ENCODE peak calls at places on chromosomes 3 and 15, in five cellular contexts. One of them, this sample, is unnamed.

GRCh38 chr3:79027593-79027992 is 740.2 kb downstream of the ROBO1 start:
- DNase-seq in EL: no peak
- DNase-seq in stimulated activated CD4-positive, alpha-beta T cell treated with anti-CD3 and anti-CD28 coated beads, Interleukin-4, amount 100 ng/mL, for 24 hours: no peak
- DNase-seq in natural killer cell: no peak
- DNase-seq in NCI-H1436: peak
- DNase-seq in this sample: no peak

GRCh38 chr15:27418729-27419128 is 447.7 kb downstream of the GABRG3 start:
- DNase-seq in NCI-H1436: peak
- DNase-seq in natural killer cell: no peak
- DNase-seq in stimulated activated CD4-positive, alpha-beta T cell treated with anti-CD3 and anti-CD28 coated beads, Interleukin-4, amount 100 ng/mL, for 24 hours: no peak
- DNase-seq in EL: no peak
- DNase-seq in this sample: no peak

GRCh38 chr3:135970500-135971116 is 5.1 kb downstream of the PPP2R3A start:
- DNase-seq in stimulated activated CD4-positive, alpha-beta T cell treated with anti-CD3 and anti-CD28 coated beads, Interleukin-4, amount 100 ng/mL, for 24 hours: no peak
- DNase-seq in natural killer cell: no peak
- DNase-seq in NCI-H1436: no peak
- DNase-seq in EL: peak
- DNase-seq in this sample: no peak

GRCh38 chr15:64354683-64355558 is 1.1 kb downstream of the CSNK1G1 start:
- DNase-seq in natural killer cell: no peak
- DNase-seq in EL: no peak
- DNase-seq in stimulated activated CD4-positive, alpha-beta T cell treated with anti-CD3 and anti-CD28 coated beads, Interleukin-4, amount 100 ng/mL, for 24 hours: peak
- DNase-seq in NCI-H1436: no peak
- DNase-seq in this sample: no peak

GRCh38 chr15:74995779-74996765 is 709 bp downstream of the SCAMP5 start:
- DNase-seq in stimulated activated CD4-positive, alpha-beta T cell treated with anti-CD3 and anti-CD28 coated beads, Interleukin-4, amount 100 ng/mL, for 24 hours: no peak
- DNase-seq in natural killer cell: no peak
- DNase-seq in NCI-H1436: peak
- DNase-seq in EL: no peak
- DNase-seq in this sample: no peak

GRCh38 chr3:187223799-187224198 is 26.5 kb downstream of the RTP1 start:
- DNase-seq in NCI-H1436: no peak
- DNase-seq in natural killer cell: no peak
- DNase-seq in stimulated activated CD4-positive, alpha-beta T cell treated with anti-CD3 and anti-CD28 coated beads, Interleukin-4, amount 100 ng/mL, for 24 hours: no peak
- DNase-seq in EL: peak
- DNase-seq in this sample: no peak

GRCh38 chr15:41241251-41241964 is 10.3 kb downstream of the CHP1 start:
- DNase-seq in stimulated activated CD4-positive, alpha-beta T cell treated with anti-CD3 and anti-CD28 coated beads, Interleukin-4, amount 100 ng/mL, for 24 hours: no peak
- DNase-seq in EL: no peak
- DNase-seq in natural killer cell: no peak
- DNase-seq in NCI-H1436: peak
- DNase-seq in this sample: peak

GRCh38 chr15:40952901-40953712 is at the start of gene CHAC1:
- DNase-seq in stimulated activated CD4-positive, alpha-beta T cell treated with anti-CD3 and anti-CD28 coated beads, Interleukin-4, amount 100 ng/mL, for 24 hours: peak
- DNase-seq in NCI-H1436: peak
- DNase-seq in natural killer cell: peak
- DNase-seq in EL: peak
- DNase-seq in this sample: peak

GRCh38 chr15:69903476-69904295 is 194.0 kb downstream of the TLE3 start:
- DNase-seq in NCI-H1436: no peak
- DNase-seq in stimulated activated CD4-positive, alpha-beta T cell treated with anti-CD3 and anti-CD28 coated beads, Interleukin-4, amount 100 ng/mL, for 24 hours: no peak
- DNase-seq in natural killer cell: no peak
- DNase-seq in EL: peak
- DNase-seq in this sample: peak

GRCh38 chr3:107404727-107405519 is 27.7 kb downstream of the CCDC54 start:
- DNase-seq in EL: peak
- DNase-seq in natural killer cell: no peak
- DNase-seq in stimulated activated CD4-positive, alpha-beta T cell treated with anti-CD3 and anti-CD28 coated beads, Interleukin-4, amount 100 ng/mL, for 24 hours: no peak
- DNase-seq in NCI-H1436: no peak
- DNase-seq in this sample: no peak

GRCh38 chr3:152376351-152377183 is 107.8 kb downstream of the MBNL1 start:
- DNase-seq in EL: peak
- DNase-seq in natural killer cell: no peak
- DNase-seq in stimulated activated CD4-positive, alpha-beta T cell treated with anti-CD3 and anti-CD28 coated beads, Interleukin-4, amount 100 ng/mL, for 24 hours: no peak
- DNase-seq in NCI-H1436: no peak
- DNase-seq in this sample: peak

GRCh38 chr15:87518957-87519356 is 737.6 kb downstream of the NTRK3 start:
- DNase-seq in natural killer cell: no peak
- DNase-seq in EL: no peak
- DNase-seq in stimulated activated CD4-positive, alpha-beta T cell treated with anti-CD3 and anti-CD28 coated beads, Interleukin-4, amount 100 ng/mL, for 24 hours: no peak
- DNase-seq in NCI-H1436: no peak
- DNase-seq in this sample: no peak

GRCh38 chr15:101727186-101727585 is 2.9 kb upstream of the TARS3 start:
- DNase-seq in natural killer cell: no peak
- DNase-seq in stimulated activated CD4-positive, alpha-beta T cell treated with anti-CD3 and anti-CD28 coated beads, Interleukin-4, amount 100 ng/mL, for 24 hours: no peak
- DNase-seq in NCI-H1436: no peak
- DNase-seq in EL: no peak
- DNase-seq in this sample: no peak

This sample was measured in dermis microvascular lymphatic vessel endothelial cell.